ENCODE peak calls at places on chromosomes 11 and 22, in nine cellular contexts. J is fibroblast of pulmonary artery, Z is kidney, W is endothelial cell, S is colonic mucosa, V is cardiac muscle cell, F is AG09319, Y is mesothelial cell of epicardium, O is epithelial cell of esophagus. I is an unnamed sample.

GRCh38 chr11:127133061-127133460 is 132.5 kb upstream of the KIRREL3 start:
- DNase-seq in V (no peak), S (no peak), Y (no peak), J (no peak), Z (no peak), W (no peak), O (no peak), F (no peak), I (no peak)

GRCh38 chr22:23274146-23274526 is 93.8 kb downstream of the BCR start:
- DNase-seq in F (no peak), J (no peak), Z (no peak), V (no peak), Y (no peak), S (no peak), O (no peak), W (no peak), I (no peak)

GRCh38 chr22:32205974-32206773 is 1.3 kb upstream of the RFPL2 start:
- DNase-seq in J (no peak), O (no peak), Z (no peak), Y (no peak), S (no peak), V (no peak), F (no peak), W (peak; percentile 38), I (peak; percentile 24)

GRCh38 chr11:111406589-111406988 is 27.5 kb upstream of the POU2AF1 start:
- DNase-seq in W (no peak), Y (no peak), V (no peak), S (no peak), Z (no peak), J (no peak), F (no peak), O (no peak), I (no peak)

GRCh38 chr11:43579171-43579918 is 101.2 kb upstream of the HSD17B12 start:
- DNase-seq in O (peak; percentile 59), W (peak; percentile 72), Z (peak; percentile 74), S (no peak), Y (no peak), J (peak; percentile 28), V (peak; percentile 74), F (no peak), I (peak; percentile 50)

GRCh38 chr11:86608251-86608799 is 64.1 kb downstream of the ME3 start:
- DNase-seq in S (peak; percentile 78), W (peak; percentile 56), Y (peak; percentile 59), F (peak; percentile 59), V (peak; percentile 61), O (peak; percentile 82), Z (peak; percentile 64), J (peak; percentile 85), I (peak; percentile 52)

GRCh38 chr22:46357186-46357500 is 21.6 kb downstream of the TRMU start:
- DNase-seq in V (no peak), Y (no peak), Z (no peak), J (no peak), F (no peak), W (no peak), S (no peak), O (no peak), I (no peak)

GRCh38 chr11:31826530-31827438 is 15.7 kb upstream of the PAX6 start:
- DNase-seq in V (no peak), O (no peak), S (no peak), Z (no peak), F (no peak), J (no peak), W (peak; percentile 24), Y (no peak), I (no peak)

GRCh38 chr11:68934666-68935065 is 31.0 kb downstream of the IGHMBP2 start:
- DNase-seq in V (no peak), J (no peak), F (no peak), S (no peak), Z (peak; percentile 41), O (no peak), Y (no peak), W (no peak), I (no peak)

GRCh38 chr11:12121504-12121903 is 11.1 kb downstream of the MICAL2 start:
- DNase-seq in F (no peak), V (no peak), O (no peak), J (no peak), Y (no peak), S (no peak), W (no peak), Z (no peak), I (no peak)

GRCh38 chr11:69486773-69487266 is 5.4 kb downstream of the LINC01488 start:
- DNase-seq in S (no peak), F (no peak), Z (peak; percentile 62), W (no peak), J (no peak), Y (no peak), O (no peak), V (no peak), I (no peak)

GRCh38 chr11:75495749-75496641 is 29.7 kb downstream of the GDPD5 start:
- DNase-seq in F (no peak), V (peak; percentile 52), Z (no peak), J (no peak), O (no peak), S (no peak), W (peak; percentile 33), Y (no peak), I (no peak)

GRCh38 chr22:44289429-44290171 is 23.2 kb downstream of the SHISAL1 start:
- DNase-seq in F (peak; percentile 51), Z (no peak), V (no peak), J (no peak), S (no peak), W (no peak), Y (no peak), O (no peak), I (no peak)

GRCh38 chr11:74670171-74670570 is 61.1 kb downstream of the CHRDL2 start:
- DNase-seq in F (no peak), Y (no peak), O (no peak), Z (no peak), S (peak; percentile 11), J (no peak), V (no peak), W (no peak), I (no peak)

GRCh38 chr22:18076060-18076497 is 1.7 kb upstream of the PEX26 start:
- DNase-seq in O (peak; percentile 90), Y (peak; percentile 53), W (peak; percentile 71), Z (peak; percentile 66), V (peak; percentile 86), S (peak; percentile 75), F (peak; percentile 81), J (peak; percentile 94), I (peak; percentile 77)

GRCh38 chr11:12377824-12378593 is 638 bp downstream of the PARVA start:
- DNase-seq in J (peak; percentile 87), W (peak; percentile 73), Y (peak; percentile 69), Z (peak; percentile 89), F (no peak), O (peak; percentile 87), V (peak; percentile 81), S (peak; percentile 86), I (peak; percentile 82)

GRCh38 chr11:122267602-122268001 is 151.6 kb upstream of the BLID start:
- DNase-seq in V (peak; percentile 45), J (peak; percentile 66), W (no peak), S (no peak), F (peak; percentile 58), O (peak; percentile 4), Z (no peak), Y (no peak), I (no peak)

GRCh38 chr11:102807921-102808320 is 10.0 kb upstream of the MMP1 start:
- DNase-seq in O (peak; percentile 50), W (peak; percentile 60), Y (no peak), F (no peak), S (no peak), V (no peak), J (no peak), Z (no peak), I (peak; percentile 75)

GRCh38 chr11:69137148-69137844 is 18.4 kb upstream of the SMIM38 start:
- DNase-seq in O (no peak), S (no peak), Y (no peak), J (no peak), V (no peak), Z (no peak), F (no peak), W (no peak), I (peak; percentile 48)

GRCh38 chr11:133082851-133083488 is 449.3 kb downstream of the OPCML start:
- DNase-seq in W (peak; percentile 94), V (peak; percentile 83), O (peak; percentile 29), J (peak; percentile 38), F (no peak), S (peak; percentile 43), Z (peak; percentile 85), Y (peak; percentile 91), I (no peak)
- TF ChIP-seq CTCF in W (peak; percentile 100), V (peak; percentile 47), O (peak; percentile 27), J (no peak), F (peak; percentile 28), S (peak; percentile 44), Z (peak; percentile 94), Y (peak; percentile 85), I (no peak)

GRCh38 chr11:25734592-25735211 is 597.2 kb upstream of the ANO3 start:
- DNase-seq in Y (no peak), V (peak; percentile 48), Z (no peak), F (no peak), J (peak; percentile 61), S (no peak), W (peak; percentile 30), O (peak; percentile 58), I (peak; percentile 7)
- TF ChIP-seq CTCF in Y (peak; percentile 35), V (peak; percentile 52), Z (no peak), F (peak; percentile 32), J (peak; percentile 57), S (no peak), W (peak; percentile 47), O (peak; percentile 51), I (peak; percentile 14)

GRCh38 chr11:30619767-30620166 is 33.6 kb upstream of the MPPED2 start:
- DNase-seq in W (no peak), O (no peak), Y (no peak), S (no peak), F (no peak), J (no peak), V (no peak), Z (no peak), I (no peak)
- TF ChIP-seq CTCF in W (no peak), O (no peak), Y (no peak), S (no peak), F (no peak), J (no peak), V (no peak), Z (no peak), I (no peak)

DNA sequence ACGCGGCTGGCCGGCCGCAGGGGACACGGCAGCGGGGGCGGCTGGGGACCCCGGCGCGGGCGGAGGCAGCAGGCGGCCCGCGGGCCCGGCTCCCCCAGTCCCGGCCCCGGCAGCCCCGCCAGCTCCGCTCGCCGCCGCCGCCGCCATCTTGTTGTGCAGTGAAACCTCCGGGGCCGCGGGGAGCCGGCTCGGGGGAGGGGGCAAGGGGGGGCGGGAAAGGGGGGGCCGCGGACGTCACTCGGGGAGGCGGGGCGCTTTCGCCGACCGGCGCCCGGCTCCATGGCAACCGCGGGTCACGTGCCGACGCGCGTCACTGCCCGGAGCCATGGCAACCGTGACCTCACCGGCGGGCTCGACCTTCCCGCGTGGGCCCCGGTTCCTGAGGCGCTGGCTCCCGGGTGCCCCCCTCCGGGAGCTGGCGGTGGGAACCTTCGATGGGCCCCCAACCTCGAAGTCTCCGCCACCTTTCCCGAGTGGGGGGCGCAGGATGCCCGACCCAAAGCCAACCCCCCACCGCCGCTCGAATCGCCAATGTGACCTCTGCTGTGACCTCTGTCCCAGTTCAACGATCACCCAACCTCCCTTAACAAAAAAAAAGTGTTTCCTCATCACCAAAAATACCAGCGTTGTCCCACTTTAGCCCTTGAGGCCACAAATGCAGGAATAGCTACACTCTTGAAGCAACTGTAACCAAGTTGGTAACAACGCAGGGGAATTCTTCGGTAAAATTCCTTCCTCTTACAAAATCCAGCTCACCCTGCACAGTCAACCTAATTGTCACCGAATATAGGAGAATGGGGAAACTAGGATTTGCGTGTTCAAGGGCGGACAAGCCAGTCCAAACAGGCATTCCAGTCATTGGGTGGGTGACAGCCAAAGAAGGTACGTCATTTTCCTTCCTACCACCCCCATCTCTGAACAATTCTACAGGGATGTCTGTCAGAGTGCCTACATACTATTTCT is at the start of gene SIK3:
- DNase-seq in F (peak; percentile 81), W (peak; percentile 93), S (peak; percentile 93), J (peak; percentile 95), Y (peak; percentile 93), Z (peak; percentile 98), V (peak; percentile 96), O (peak; percentile 93), I (peak; percentile 90)
- TF ChIP-seq CTCF in F (peak; percentile 50), W (no peak), S (no peak), J (peak; percentile 34), Y (no peak), Z (peak; percentile 46), V (peak; percentile 49), O (peak; percentile 23), I (no peak)